ENCODE peak calls at places on chromosomes 2 and 18, in eight cellular contexts. B is MM.1S, M is adrenal gland, F is neural progenitor cell, E is heart left ventricle, V is Karpas-422, A is cardiac muscle cell, C is psoas muscle. O is an unnamed sample.

GRCh38 chr2:133434962-133435668 is 133.1 kb downstream of the NCKAP5 start:
- DNase-seq in B (no peak), M (peak; percentile 14), F (no peak), E (peak; percentile 85), V (no peak), A (no peak), C (no peak), O (peak; percentile 89)

GRCh38 chr2:47990503-47990902 is 84.2 kb upstream of the FBXO11 start:
- DNase-seq in B (no peak), M (no peak), F (no peak), E (no peak), V (no peak), A (no peak), C (no peak), O (no peak)

GRCh38 chr18:38256366-38256765 is 690.8 kb upstream of the CELF4 start:
- DNase-seq in B (no peak), M (no peak), F (no peak), E (no peak), V (no peak), A (no peak), C (no peak), O (no peak)

GRCh38 chr18:36411745-36412168 is 114.2 kb downstream of the FHOD3 start:
- DNase-seq in B (no peak), M (no peak), F (peak; percentile 66), E (no peak), V (peak; percentile 61), A (peak; percentile 68), C (no peak), O (peak; percentile 83)

GRCh38 chr2:174442546-174443510 is 44.0 kb downstream of the GPR155 start:
- DNase-seq in B (no peak), M (no peak), F (peak; percentile 2), E (no peak), V (no peak), A (no peak), C (no peak), O (no peak)

GRCh38 chr2:164182116-164182637 is 439.1 kb downstream of the GRB14 start:
- DNase-seq in B (no peak), M (no peak), F (peak; percentile 50), E (no peak), V (no peak), A (no peak), C (no peak), O (no peak)

GRCh38 chr2:189799531-189799930 is 15.3 kb downstream of the PMS1 start:
- DNase-seq in B (no peak), M (peak; percentile 24), F (no peak), E (no peak), V (no peak), A (no peak), C (no peak), O (no peak)

GRCh38 chr2:54966165-54966819 is 84.0 kb downstream of the RTN4 start:
- DNase-seq in B (peak; percentile 90), M (no peak), F (no peak), E (no peak), V (no peak), A (no peak), C (no peak), O (no peak)

DNA sequence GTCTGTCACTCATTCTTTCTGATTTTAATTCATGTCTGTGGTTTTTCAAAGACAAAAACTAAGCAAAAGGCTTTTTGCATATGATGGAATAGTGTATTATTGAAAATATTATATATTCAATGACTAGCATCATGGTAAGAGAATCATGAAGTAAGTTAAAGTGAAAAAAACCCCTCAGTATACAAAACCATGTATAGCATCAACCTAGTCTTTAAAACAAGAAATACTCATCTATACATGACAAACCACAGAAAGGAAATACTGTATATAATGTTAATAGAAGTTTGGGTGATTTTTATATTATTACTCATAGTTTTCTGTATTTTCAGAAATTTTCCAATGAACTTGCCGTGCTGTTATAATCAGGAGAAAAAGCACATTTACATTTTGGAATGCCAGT is 38.0 kb upstream of the ODC1 start:
- DNase-seq in B (no peak), M (no peak), F (no peak), E (no peak), V (no peak), A (no peak), C (no peak), O (no peak)
- H3K27me3 ChIP-seq in B (no peaks in the 10 kb centered on the region), M (no peaks in the 10 kb centered on the region), F (no peaks in the 10 kb centered on the region), E (peaks cover 31% of the 10 kb centered on the region), V (no peaks in the 10 kb centered on the region), A (peaks cover 38% of the 10 kb centered on the region), C (peaks cover 2% of the 10 kb centered on the region), O (no peaks in the 10 kb centered on the region)

GRCh38 chr2:3098231-3098630 is 279.4 kb downstream of the EIPR1 start:
- DNase-seq in B (no peak), M (no peak), F (no peak), E (no peak), V (no peak), A (no peak), C (no peak), O (no peak)

GRCh38 chr2:3099860-3100234 is 277.8 kb downstream of the EIPR1 start:
- DNase-seq in B (no peak), M (no peak), F (no peak), E (no peak), V (peak; percentile 66), A (no peak), C (no peak), O (no peak)

GRCh38 chr2:3100386-3100785 is 277.2 kb downstream of the EIPR1 start:
- DNase-seq in B (no peak), M (no peak), F (no peak), E (no peak), V (no peak), A (no peak), C (no peak), O (no peak)

GRCh38 chr2:3097804-3098203 is 279.8 kb downstream of the EIPR1 start:
- DNase-seq in B (no peak), M (no peak), F (no peak), E (no peak), V (no peak), A (no peak), C (no peak), O (no peak)

DNA sequence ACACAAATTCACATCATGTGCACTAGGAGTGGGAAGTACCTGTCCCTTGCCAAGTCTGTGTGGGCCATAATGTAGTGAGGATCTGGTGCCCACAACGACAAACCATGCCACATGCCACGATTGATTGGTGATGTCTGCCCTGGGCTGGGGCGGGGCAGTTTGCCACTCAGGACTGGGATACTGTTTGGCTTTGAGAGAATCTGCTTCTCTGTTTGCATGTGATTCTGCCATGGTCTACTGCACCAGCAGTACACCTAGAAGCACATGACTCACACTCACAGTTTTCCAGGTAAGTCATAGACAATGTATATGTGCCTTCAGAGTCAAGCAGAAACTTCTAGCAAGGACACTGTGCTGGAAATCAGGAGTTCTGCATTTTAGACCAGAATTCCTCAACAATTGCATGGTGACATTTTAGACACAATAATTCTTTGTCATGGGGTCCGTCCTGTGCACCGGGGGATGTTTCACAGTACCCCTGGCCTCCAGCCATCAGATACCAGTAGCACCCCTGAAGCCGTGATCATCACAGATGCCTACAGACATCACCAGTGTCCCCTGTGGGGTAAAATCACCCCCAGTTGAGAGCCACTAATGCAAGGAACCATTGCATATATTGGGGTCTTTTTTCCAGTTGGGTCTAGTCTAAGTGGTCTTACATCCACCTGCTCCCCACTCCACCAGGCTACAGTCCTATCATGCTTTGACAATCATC is 278.3 kb downstream of the EIPR1 start:
- DNase-seq in B (no peak), M (no peak), F (no peak), E (no peak), V (no peak), A (no peak), C (no peak), O (no peak)
- H3K27me3 ChIP-seq in B (no peaks in the 10 kb centered on the region), M (no peaks in the 10 kb centered on the region), F (no peaks in the 10 kb centered on the region), E (peaks cover 4% of the 10 kb centered on the region), V (no peaks in the 10 kb centered on the region), A (no peaks in the 10 kb centered on the region), C (no peaks in the 10 kb centered on the region), O (no peaks in the 10 kb centered on the region)

DNA sequence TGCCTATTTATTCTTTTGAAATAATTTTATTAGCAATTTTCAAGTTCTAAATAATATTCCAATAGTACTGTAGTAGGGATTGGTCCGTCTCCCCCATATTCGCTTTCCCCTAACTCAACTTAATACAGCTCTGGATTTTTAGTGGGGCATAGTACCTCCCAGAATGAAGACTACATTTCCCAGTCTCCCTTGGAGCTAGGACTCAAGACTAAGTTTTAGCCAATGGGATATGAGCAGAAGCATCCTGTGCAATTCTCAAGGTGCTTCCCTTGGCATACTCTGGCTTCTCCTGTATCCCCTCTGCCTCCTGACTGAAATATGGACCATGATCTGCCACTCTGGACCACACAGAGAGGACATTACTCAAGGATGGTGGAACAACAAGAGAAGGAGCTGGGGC is 24.1 kb downstream of the ST3GAL5 start:
- DNase-seq in B (no peak), M (no peak), F (no peak), E (no peak), V (no peak), A (no peak), C (no peak), O (no peak)
- H3K27me3 ChIP-seq in B (no peaks in the 10 kb centered on the region), M (no peaks in the 10 kb centered on the region), F (no peaks in the 10 kb centered on the region), E (no peaks in the 10 kb centered on the region), V (no peaks in the 10 kb centered on the region), A (no peaks in the 10 kb centered on the region), C (no peaks in the 10 kb centered on the region), O (no peaks in the 10 kb centered on the region)

GRCh38 chr2:172249986-172250385 is 147.3 kb upstream of the DLX2 start:
- DNase-seq in B (no peak), M (no peak), F (no peak), E (no peak), V (no peak), A (no peak), C (no peak), O (no peak)

GRCh38 chr2:172250801-172251200 is 148.1 kb upstream of the DLX2 start:
- DNase-seq in B (no peak), M (no peak), F (no peak), E (no peak), V (no peak), A (no peak), C (no peak), O (no peak)

GRCh38 chr2:172251231-172251630 is 148.5 kb upstream of the DLX2 start:
- DNase-seq in B (no peak), M (no peak), F (no peak), E (no peak), V (no peak), A (no peak), C (no peak), O (no peak)

GRCh38 chr2:172252154-172252553 is 149.5 kb upstream of the DLX2 start:
- DNase-seq in B (no peak), M (no peak), F (no peak), E (peak; percentile 78), V (no peak), A (no peak), C (peak; percentile 70), O (no peak)

DNA sequence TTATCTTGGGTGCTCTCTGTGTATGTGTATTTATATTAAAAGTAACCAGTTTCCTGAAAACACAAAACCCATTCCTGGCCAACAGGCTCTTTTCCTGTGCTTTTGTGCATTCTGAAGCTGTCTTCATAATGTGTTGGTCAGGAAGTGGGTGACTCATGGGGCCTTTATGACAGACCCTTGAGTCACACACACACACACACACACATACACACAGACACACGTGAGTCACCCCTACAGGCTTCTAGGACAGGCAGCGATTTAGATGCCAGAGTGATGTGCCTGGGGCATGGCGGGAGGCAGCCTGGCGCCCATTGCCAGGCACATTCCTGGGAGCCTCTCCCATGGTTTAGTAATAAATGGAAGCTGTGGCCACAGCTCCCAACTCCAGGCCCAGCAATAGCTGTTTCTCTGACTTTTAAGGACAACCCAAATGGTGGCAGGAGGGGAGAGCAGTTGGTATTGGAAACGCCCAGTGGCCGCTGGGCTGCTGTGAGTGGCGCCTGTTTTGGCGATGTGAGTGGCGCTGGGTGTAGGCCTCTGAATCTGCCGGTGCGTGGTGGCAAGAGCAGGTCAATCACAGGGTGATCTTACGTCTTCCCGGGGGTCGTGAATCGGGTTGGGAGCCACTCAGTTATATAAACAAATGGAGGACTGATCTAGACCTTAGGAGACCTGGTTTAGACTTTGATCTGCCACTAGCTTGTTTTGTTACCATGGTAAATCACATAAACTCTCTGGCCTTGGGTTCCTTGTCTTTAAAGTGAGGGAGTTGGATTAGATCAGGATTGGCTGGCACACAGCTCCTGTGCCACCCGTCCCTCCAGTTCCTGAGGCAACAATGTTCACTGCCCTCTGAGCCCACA is 150.7 kb upstream of the DLX2 start:
- DNase-seq in B (no peak), M (peak; percentile 83), F (no peak), E (peak; percentile 71), V (no peak), A (no peak), C (peak; percentile 51), O (no peak)
- H3K27me3 ChIP-seq in B (no peaks in the 10 kb centered on the region), M (no peaks in the 10 kb centered on the region), F (no peaks in the 10 kb centered on the region), E (no peaks in the 10 kb centered on the region), V (no peaks in the 10 kb centered on the region), A (no peaks in the 10 kb centered on the region), C (no peaks in the 10 kb centered on the region), O (no peaks in the 10 kb centered on the region)